ENCODE peak calls at places on chromosome 21, in nine cellular contexts. U, L, D, A, Q, B, P, I and T are unnamed samples.

GRCh38 chr21:39456665-39457064 is 4.9 kb downstream of the SH3BGR start:
- ATAC-seq in U (no peak), L (no peak), D (peak), A (no peak), Q (no peak), B (no peak), P (no peak), I (no peak), T (peak)

GRCh38 chr21:19507682-19508260 is 1104.2 kb upstream of the TMPRSS15 start:
- ATAC-seq in U (no peak), L (no peak), D (no peak), A (no peak), Q (no peak), B (peak), P (no peak), I (no peak), T (no peak)

GRCh38 chr21:33330726-33331125 is 6.0 kb downstream of the IFNAR1 start:
- ATAC-seq in U (no peak), L (no peak), D (no peak), A (no peak), Q (peak), B (peak), P (peak), I (no peak), T (no peak)

GRCh38 chr21:14616303-14617039 is 70.4 kb upstream of the SAMSN1 start:
- ATAC-seq in U (no peak), L (peak), D (no peak), A (no peak), Q (no peak), B (peak), P (no peak), I (no peak), T (no peak)

GRCh38 chr21:15766952-15767603 is 37.3 kb downstream of the USP25 start:
- ATAC-seq in U (no peak), L (no peak), D (no peak), A (no peak), Q (no peak), B (no peak), P (no peak), I (no peak), T (no peak)

GRCh38 chr21:41627428-41627827 is 119.5 kb upstream of the TMPRSS2 start:
- ATAC-seq in U (no peak), L (no peak), D (no peak), A (no peak), Q (no peak), B (no peak), P (no peak), I (no peak), T (no peak)

GRCh38 chr21:16838330-16838729 is 674.5 kb upstream of the CXADR start:
- ATAC-seq in U (no peak), L (no peak), D (no peak), A (peak), Q (no peak), B (no peak), P (no peak), I (no peak), T (peak)

GRCh38 chr21:23401278-23401677 is 2206.0 kb downstream of the MRPL39 start:
- ATAC-seq in U (no peak), L (no peak), D (no peak), A (no peak), Q (no peak), B (no peak), P (no peak), I (no peak), T (no peak)

GRCh38 chr21:35394049-35394448 is 344.9 kb upstream of the RUNX1 start:
- ATAC-seq in U (no peak), L (no peak), D (no peak), A (no peak), Q (no peak), B (no peak), P (no peak), I (no peak), T (no peak)

GRCh38 chr21:34771512-34772028 is 102.8 kb downstream of the CLIC6 start:
- ATAC-seq in U (no peak), L (no peak), D (no peak), A (no peak), Q (no peak), B (peak), P (no peak), I (no peak), T (no peak)